ENCODE peak calls at places on chromosomes 7 and 10, in five cellular contexts. T is mesothelial cell of epicardium, K is WTC11, R is mammary epithelial cell, Y is transverse colon. C is an unnamed sample.

GRCh38 chr10:118725784-118726507 is 28.8 kb downstream of the CACUL1 start:
- DNase-seq in T (no peak), K (no peak), R (no peak), Y (no peak), C (no peak)

GRCh38 chr7:32515890-32516550 is 20.7 kb downstream of the AVL9 start:
- DNase-seq in T (no peak), K (no peak), R (peak), Y (no peak), C (no peak)

GRCh38 chr10:123781324-123781900 is 110.2 kb downstream of the CPXM2 start:
- DNase-seq in T (no peak), K (no peak), R (no peak), Y (no peak), C (no peak)

GRCh38 chr10:29691564-29692064 is 56.8 kb upstream of the SVIL start:
- DNase-seq in T (no peak), K (no peak), R (no peak), Y (no peak), C (no peak)

GRCh38 chr10:93146336-93146735 is 72.6 kb downstream of the CYP26A1 start:
- DNase-seq in T (no peak), K (no peak), R (no peak), Y (no peak), C (no peak)

GRCh38 chr10:75717126-75717916 is 285.9 kb downstream of the LRMDA start:
- DNase-seq in T (no peak), K (no peak), R (no peak), Y (no peak), C (no peak)

GRCh38 chr10:112122827-112123226 is 60.7 kb downstream of the GPAM start:
- DNase-seq in T (no peak), K (no peak), R (no peak), Y (no peak), C (no peak)

GRCh38 chr7:124765401-124766352 is at the start of gene GPR37:
- DNase-seq in T (peak), K (peak), R (peak), Y (peak), C (peak)

GRCh38 chr10:80454526-80455460 is 683 bp downstream of the TSPAN14 start:
- DNase-seq in T (peak), K (peak), R (peak), Y (peak), C (no peak)

GRCh38 chr7:17234398-17235021 is 63.9 kb upstream of the AHR start:
- DNase-seq in T (no peak), K (no peak), R (peak), Y (peak), C (no peak)

GRCh38 chr7:154484406-154484805 is 432.2 kb downstream of the DPP6 start:
- DNase-seq in T (no peak), K (no peak), R (no peak), Y (no peak), C (no peak)

GRCh38 chr10:4383683-4384082 is 442.3 kb upstream of the AKR1E2 start:
- DNase-seq in T (no peak), K (no peak), R (no peak), Y (no peak), C (no peak)

GRCh38 chr10:120948889-120949382 is 97.8 kb downstream of the WDR11 start:
- DNase-seq in T (peak), K (peak), R (peak), Y (peak), C (peak)

GRCh38 chr10:48258083-48258482 is 16.4 kb downstream of the FRMPD2 start:
- DNase-seq in T (no peak), K (no peak), R (no peak), Y (no peak), C (no peak)

GRCh38 chr7:70585071-70585470 is 546.9 kb upstream of the GALNT17 start:
- DNase-seq in T (no peak), K (peak), R (no peak), Y (no peak), C (no peak)
- TF ChIP-seq CTCF in T (no peak), K (no peak), R (peak), Y (no peak), C (no peak)

GRCh38 chr7:12291870-12292269 is 80.8 kb downstream of the TMEM106B start:
- DNase-seq in T (no peak), K (no peak), R (peak), Y (no peak), C (no peak)
- TF ChIP-seq CTCF in T (no peak), K (no peak), R (peak), Y (no peak), C (peak)

GRCh38 chr10:6050801-6051445 is 11.2 kb downstream of the IL2RA start:
- DNase-seq in T (no peak), K (no peak), R (peak), Y (peak), C (no peak)
- TF ChIP-seq CTCF in T (no peak), K (no peak), R (no peak), Y (peak), C (no peak)

GRCh38 chr7:99928994-99929729 is at the start of gene GJC3:
- DNase-seq in T (peak), K (peak), R (peak), Y (peak), C (no peak)
- TF ChIP-seq CTCF in T (no peak), K (no peak), R (peak), Y (peak), C (peak)

GRCh38 chr10:131088619-131089018 is 222.9 kb downstream of the TCERG1L start:
- DNase-seq in T (no peak), K (no peak), R (no peak), Y (no peak), C (no peak)
- TF ChIP-seq CTCF in T (no peak), K (no peak), R (no peak), Y (no peak), C (no peak)

DNA sequence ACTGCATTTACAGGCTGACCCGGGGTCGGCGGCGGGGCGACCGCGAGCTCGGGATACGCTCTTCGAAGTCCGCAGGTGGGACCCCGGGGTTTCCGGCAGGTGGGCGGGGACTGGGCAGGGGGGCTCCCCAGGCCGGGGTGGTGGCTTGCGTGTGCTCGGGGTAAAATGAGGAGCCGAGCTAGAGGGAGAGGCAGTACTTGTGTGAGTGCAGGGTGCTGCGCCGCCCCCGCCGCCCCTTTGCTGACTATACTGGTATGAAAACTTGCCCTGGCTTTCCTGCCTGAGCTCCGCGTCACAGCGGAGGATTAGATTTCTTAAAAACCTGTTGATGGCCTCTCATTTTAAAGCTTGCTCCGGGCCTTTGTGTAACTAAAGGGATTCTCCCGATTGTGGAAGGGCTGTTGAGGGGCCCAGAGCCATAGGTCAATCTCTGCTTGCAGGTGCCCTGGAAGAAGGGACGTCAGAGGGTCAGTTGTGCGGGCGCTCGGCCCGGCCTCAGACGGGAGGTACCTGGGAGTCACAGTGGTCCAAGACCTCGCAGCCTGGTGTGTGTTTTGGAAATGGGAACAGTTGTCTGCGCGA is 488 bp downstream of the ARMC10 start:
- DNase-seq in T (peak), K (peak), R (peak), Y (peak), C (no peak)
- TF ChIP-seq CTCF in T (no peak), K (no peak), R (no peak), Y (no peak), C (peak)

DNA sequence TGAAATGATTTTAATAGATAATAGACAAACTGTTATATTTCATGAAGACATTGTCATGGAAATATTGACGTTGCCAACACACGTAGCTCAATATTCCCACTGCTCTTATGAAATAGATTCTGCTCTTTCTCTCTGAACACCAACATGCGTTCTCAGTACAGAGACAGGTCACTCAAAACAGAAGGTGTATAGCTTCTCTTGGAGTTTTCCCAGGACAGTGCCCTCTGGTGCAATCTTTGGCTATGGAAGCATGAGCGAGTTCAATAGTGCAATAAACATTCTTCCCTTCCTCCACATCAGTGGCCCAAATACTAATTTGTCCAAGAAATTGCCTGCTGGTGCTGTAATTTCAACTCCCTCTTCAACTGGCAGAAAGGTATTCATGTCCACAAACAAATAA is 145.3 kb downstream of the MAGI2 start:
- DNase-seq in T (no peak), K (no peak), R (peak), Y (no peak), C (no peak)
- TF ChIP-seq CTCF in T (no peak), K (no peak), R (peak), Y (no peak), C (no peak)

C was measured in type B pancreatic cell.